ENCODE peak calls at places on chromosomes 3 and 15, in four cellular contexts. C is SK-N-MC; K is CD8-positive, alpha-beta T cell; M is Peyer's patch. T is an unnamed sample.

GRCh38 chr3:185282696-185283373 is 29.0 kb upstream of the EHHADH start:
- DNase-seq in C (peak), K (peak), M (peak), T (no peak)

GRCh38 chr15:64706011-64706911 is 69.1 kb downstream of the RBPMS2 start:
- DNase-seq in C (no peak), K (no peak), M (no peak), T (no peak)

GRCh38 chr3:78497025-78497424 is 1270.8 kb downstream of the ROBO1 start:
- DNase-seq in C (no peak), K (no peak), M (no peak), T (no peak)

GRCh38 chr3:73759290-73759689 is 134.5 kb upstream of the PDZRN3 start:
- DNase-seq in C (no peak), K (no peak), M (no peak), T (no peak)

GRCh38 chr3:40800343-40800742 is 275.6 kb downstream of the ZNF621 start:
- DNase-seq in C (no peak), K (no peak), M (no peak), T (no peak)

GRCh38 chr3:133271491-133271890 is 128.4 kb upstream of the BFSP2 start:
- DNase-seq in C (no peak), K (no peak), M (no peak), T (no peak)

GRCh38 chr3:120864541-120864940 is 43.5 kb upstream of the STXBP5L start:
- DNase-seq in C (no peak), K (no peak), M (no peak), T (no peak)

GRCh38 chr3:169002689-169003088 is 660.8 kb downstream of the MECOM start:
- DNase-seq in C (no peak), K (no peak), M (no peak), T (no peak)

GRCh38 chr15:56821721-56822425 is 88.6 kb upstream of the ZNF280D start:
- DNase-seq in C (no peak), K (peak), M (peak), T (peak)

GRCh38 chr3:182226995-182227394 is 515.3 kb downstream of the SOX2 start:
- DNase-seq in C (no peak), K (no peak), M (no peak), T (no peak)

GRCh38 chr3:124635169-124635539 is 95.1 kb upstream of the UMPS start:
- DNase-seq in C (no peak), K (no peak), M (no peak), T (no peak)

GRCh38 chr3:186806173-186807055 is at the start of gene RFC4:
- DNase-seq in C (no peak), K (peak), M (peak), T (peak)

GRCh38 chr3:149339931-149340309 is 6.5 kb upstream of the TM4SF18 start:
- DNase-seq in C (no peak), K (no peak), M (no peak), T (no peak)

GRCh38 chr3:18425641-18426403 is 683 bp upstream of the SATB1 start:
- DNase-seq in C (no peak), K (peak), M (peak), T (peak)

GRCh38 chr3:195440379-195440778 is 2.4 kb downstream of the ACAP2 start:
- DNase-seq in C (no peak), K (no peak), M (no peak), T (no peak)

GRCh38 chr3:194368918-194369317 is 625 bp downstream of the LRRC15 start:
- DNase-seq in C (no peak), K (no peak), M (no peak), T (no peak)

GRCh38 chr3:194367992-194368841 is 1.3 kb downstream of the LRRC15 start:
- DNase-seq in C (no peak), K (no peak), M (no peak), T (no peak)

GRCh38 chr3:194373028-194373427 is 3.5 kb upstream of the LRRC15 start:
- DNase-seq in C (no peak), K (no peak), M (no peak), T (no peak)

GRCh38 chr3:194370753-194371152 is 1.2 kb upstream of the LRRC15 start:
- DNase-seq in C (no peak), K (no peak), M (no peak), T (no peak)

GRCh38 chr3:194369522-194370279 is at the start of gene LRRC15:
- DNase-seq in C (no peak), K (no peak), M (no peak), T (no peak)
- H3K4me3 ChIP-seq in C (no peak), K (no peak), M (no peak), T (no peak)

GRCh38 chr15:77773903-77774302 is 141.2 kb upstream of the LINGO1 start:
- DNase-seq in C (no peak), K (no peak), M (no peak), T (no peak)
- H3K4me3 ChIP-seq in C (no peak), K (no peak), M (no peak), T (no peak)

GRCh38 chr15:100614918-100615317 is 12.5 kb downstream of the ASB7 start:
- DNase-seq in C (no peak), K (no peak), M (no peak), T (no peak)

GRCh38 chr15:100616700-100617099 is 14.3 kb downstream of the ASB7 start:
- DNase-seq in C (no peak), K (no peak), M (no peak), T (no peak)

GRCh38 chr15:100615801-100616200 is 13.4 kb downstream of the ASB7 start:
- DNase-seq in C (no peak), K (no peak), M (no peak), T (no peak)

GRCh38 chr15:100614336-100614735 is 11.9 kb downstream of the ASB7 start:
- DNase-seq in C (no peak), K (no peak), M (no peak), T (no peak)

GRCh38 chr15:100612539-100612938 is 10.2 kb downstream of the ASB7 start:
- DNase-seq in C (no peak), K (no peak), M (no peak), T (no peak)
- H3K4me3 ChIP-seq in C (no peak), K (no peak), M (no peak), T (no peak)

GRCh38 chr3:30495172-30496124 is 111.0 kb upstream of the TGFBR2 start:
- DNase-seq in C (no peak), K (no peak), M (no peak), T (peak)
- H3K4me3 ChIP-seq in C (no peak), K (no peak), M (no peak), T (no peak)

GRCh38 chr3:66497982-66498671 is 2.7 kb downstream of the LRIG1 start:
- DNase-seq in C (no peak), K (no peak), M (no peak), T (no peak)
- H3K4me3 ChIP-seq in C (peak), K (no peak), M (peak), T (no peak)

GRCh38 chr3:27315003-27315402 is 54.2 kb downstream of the NEK10 start:
- DNase-seq in C (no peak), K (no peak), M (no peak), T (no peak)
- H3K4me3 ChIP-seq in C (no peak), K (no peak), M (no peak), T (no peak)

T was measured in Jurkat, Clone E6-1.